ENCODE peak calls at places on chromosomes 1 and 21, in six cellular contexts. Y, Q, K, C, A and L are unnamed samples.

GRCh38 chr1:16061255-16061654 is 12.2 kb downstream of the FAM131C start:
- DNase-seq in K (no peak), A (no peak), Y (no peak), Q (no peak), C (no peak), L (no peak)

GRCh38 chr1:64343105-64343960 is 126.6 kb upstream of the CACHD1 start:
- DNase-seq in Y (no peak), Q (no peak), K (no peak), A (no peak), C (no peak), L (peak)

GRCh38 chr1:2569060-2569459 is 12.9 kb downstream of the TNFRSF14 start:
- DNase-seq in Q (no peak), C (peak), K (no peak), Y (no peak), A (no peak), L (no peak)

GRCh38 chr1:52502789-52503188 is 50.1 kb downstream of the TUT4 start:
- DNase-seq in C (no peak), Q (no peak), A (no peak), K (no peak), Y (no peak), L (no peak)

GRCh38 chr1:244839656-244840055 is 4.2 kb downstream of the COX20 start:
- DNase-seq in A (no peak), Y (no peak), K (no peak), C (no peak), Q (no peak), L (no peak)

GRCh38 chr1:156123356-156124196 is 9.1 kb downstream of the LMNA start:
- DNase-seq in K (no peak), A (peak), Y (peak), C (peak), Q (peak), L (peak)

GRCh38 chr1:36913523-36914060 is 120.7 kb downstream of the GRIK3 start:
- DNase-seq in K (no peak), Y (peak), Q (peak), A (no peak), C (no peak), L (no peak)

GRCh38 chr1:67724928-67725560 is 40.0 kb downstream of the GADD45A start:
- DNase-seq in A (no peak), C (no peak), Q (no peak), Y (no peak), K (no peak), L (peak)

GRCh38 chr1:181100015-181100905 is 11.8 kb downstream of the IER5 start:
- DNase-seq in Q (no peak), C (no peak), Y (no peak), K (no peak), A (no peak), L (no peak)

GRCh38 chr1:228120351-228121091 is 11.4 kb upstream of the MRPL55 start:
- DNase-seq in Q (no peak), K (no peak), Y (no peak), A (no peak), C (no peak), L (no peak)

GRCh38 chr1:244439391-244440032 is 12.2 kb downstream of the ADSS2 start:
- DNase-seq in Y (no peak), C (no peak), A (no peak), K (no peak), Q (no peak), L (no peak)

GRCh38 chr1:47382399-47382983 is 33.6 kb upstream of the FOXE3 start:
- DNase-seq in K (no peak), A (no peak), C (no peak), Q (no peak), Y (no peak), L (no peak)

GRCh38 chr1:56908619-56909340 is 54.2 kb downstream of the C8A start:
- DNase-seq in A (no peak), K (no peak), C (no peak), Q (no peak), Y (no peak), L (no peak)

GRCh38 chr1:84737572-84737971 is 47.3 kb upstream of the SSX2IP start:
- DNase-seq in K (no peak), A (no peak), Q (no peak), Y (no peak), C (no peak), L (no peak)

GRCh38 chr1:1273152-1273534 is 511 bp downstream of the UBE2J2 start:
- DNase-seq in C (no peak), K (no peak), Y (no peak), Q (no peak), A (no peak), L (no peak)

GRCh38 chr1:1272341-1273151 is 1.1 kb downstream of the UBE2J2 start:
- DNase-seq in C (no peak), Q (no peak), Y (no peak), A (no peak), K (no peak), L (peak)

GRCh38 chr1:1273535-1274298 is at the start of gene UBE2J2:
- DNase-seq in Y (peak), Q (peak), K (peak), A (peak), C (peak), L (peak)

GRCh38 chr1:1268284-1268682 is 5.4 kb downstream of the UBE2J2 start:
- DNase-seq in Y (no peak), A (no peak), K (no peak), C (no peak), Q (no peak), L (no peak)

GRCh38 chr1:1270813-1271212 is 2.8 kb downstream of the UBE2J2 start:
- DNase-seq in A (no peak), Y (no peak), K (no peak), Q (no peak), C (no peak), L (no peak)
- H3K4me3 ChIP-seq in A (no peak), Y (no peak), K (no peak), Q (no peak), C (no peak), L (no peak)

DNA sequence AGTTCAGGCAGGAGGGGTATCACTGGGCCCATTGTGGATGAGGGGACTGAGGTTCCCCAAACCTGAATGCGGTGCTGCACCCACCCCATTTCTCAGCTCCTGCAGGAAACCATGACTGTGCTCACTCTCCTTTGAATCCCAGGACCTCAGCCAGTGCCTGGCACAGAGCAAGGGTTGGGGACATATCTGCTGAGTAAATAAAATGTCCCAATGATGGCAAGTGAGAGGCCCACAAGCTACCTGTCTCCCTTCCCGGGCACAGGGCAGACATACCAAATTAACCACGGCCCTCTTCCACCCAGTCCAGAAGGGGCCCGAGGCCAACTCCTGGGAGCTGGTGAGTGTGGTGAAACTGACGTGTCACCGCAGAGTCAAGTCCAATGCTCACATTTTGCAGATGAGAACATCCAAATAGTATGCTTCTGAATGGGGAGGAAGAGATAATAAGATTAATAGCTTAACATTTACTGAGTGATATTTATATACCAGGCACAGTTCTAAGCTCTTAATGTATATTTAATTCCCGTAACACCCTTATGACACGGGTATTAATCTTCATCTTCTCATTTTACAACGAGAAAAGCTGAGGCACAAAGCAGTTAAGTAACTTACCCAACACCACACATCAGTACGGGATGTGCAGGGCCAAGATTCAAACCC is 97.7 kb downstream of the EPHB2 start:
- DNase-seq in Y (no peak), Q (no peak), A (no peak), C (no peak), K (no peak), L (no peak)
- H3K27ac ChIP-seq in Y (peak), Q (no peak), A (no peak), C (no peak), K (no peak), L (peak)

GRCh38 chr21:37916795-37917142 is 512 bp upstream of the KCNJ6 start:
- DNase-seq in C (no peak), K (no peak), Q (peak), Y (no peak), A (no peak), L (no peak)
- H3K4me3 ChIP-seq in C (no peak), K (no peak), Q (peak), Y (no peak), A (no peak), L (no peak)

GRCh38 chr1:152002960-152003359 is 9.3 kb upstream of the S100A10 start:
- DNase-seq in K (no peak), Q (no peak), C (no peak), A (no peak), Y (no peak), L (no peak)

GRCh38 chr1:152001631-152002584 is 8.2 kb upstream of the S100A10 start:
- DNase-seq in K (peak), Y (peak), Q (peak), C (peak), A (peak), L (peak)

GRCh38 chr1:152005360-152005912 is 11.8 kb upstream of the S100A10 start:
- DNase-seq in C (no peak), Y (no peak), A (no peak), Q (no peak), K (no peak), L (no peak)

GRCh38 chr1:152000989-152001630 is 7.5 kb upstream of the S100A10 start:
- DNase-seq in Q (no peak), C (no peak), K (no peak), A (no peak), Y (no peak), L (no peak)

DNA sequence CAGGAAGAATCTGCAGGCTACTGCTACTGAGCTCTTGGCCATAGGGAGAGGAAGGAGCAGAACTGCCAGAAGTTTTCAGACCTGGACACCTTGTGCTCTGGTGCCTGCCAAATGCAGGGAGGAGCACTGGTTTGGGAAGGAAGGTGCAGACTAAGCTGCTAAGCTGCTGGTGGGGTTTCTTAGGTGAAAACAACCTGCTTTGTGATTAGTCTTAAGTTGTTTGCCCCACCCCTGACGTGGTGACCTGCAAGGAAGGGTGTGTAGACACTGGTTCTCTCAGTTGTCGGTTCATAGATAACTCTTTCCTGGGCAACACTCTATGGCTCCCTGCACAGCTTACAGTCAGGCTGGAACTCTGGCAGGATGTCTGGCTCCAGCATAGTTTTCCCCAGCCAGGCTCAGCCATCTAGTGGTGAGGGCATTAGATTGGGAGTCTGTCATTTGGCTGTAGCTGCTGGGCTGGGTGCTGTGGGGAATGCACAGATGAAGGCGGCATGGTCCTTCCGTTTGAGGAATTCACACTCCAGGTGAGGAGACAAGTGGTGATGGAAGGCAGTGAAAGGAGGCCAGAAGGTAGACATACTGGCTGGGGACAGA is 10.3 kb upstream of the S100A10 start:
- DNase-seq in Y (no peak), C (no peak), K (no peak), Q (no peak), A (no peak), L (no peak)
- H3K27ac ChIP-seq in Y (peak), C (no peak), K (no peak), Q (no peak), A (no peak), L (no peak)

DNA sequence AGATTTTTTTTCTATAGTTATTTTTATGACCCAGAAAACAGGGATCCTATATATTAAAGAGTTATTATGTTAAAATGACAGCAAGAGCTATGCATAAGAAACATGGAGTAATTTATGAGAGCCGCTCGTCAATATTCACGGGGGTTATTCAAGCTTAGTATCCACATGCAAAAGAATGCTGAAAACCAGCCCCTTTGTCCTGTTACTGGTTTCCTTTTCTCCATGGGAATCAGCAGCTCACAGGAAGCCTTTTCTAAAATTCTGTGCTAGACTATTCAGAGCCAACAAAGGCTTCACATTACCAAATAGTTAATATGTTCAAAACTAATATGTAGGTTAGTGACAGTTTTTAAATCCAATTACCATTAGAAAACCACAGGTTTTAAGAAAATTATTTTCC is 225.5 kb upstream of the MAP1LC3C start:
- DNase-seq in K (no peak), Q (no peak), A (no peak), C (no peak), Y (no peak), L (no peak)
- H3K4me3 ChIP-seq in K (no peak), Q (no peak), A (no peak), C (no peak), Y (no peak), L (no peak)

GRCh38 chr1:229894535-229894934 is 172.5 kb upstream of the GALNT2 start:
- DNase-seq in A (no peak), Q (no peak), Y (no peak), K (no peak), C (no peak), L (no peak)

GRCh38 chr1:229895605-229896004 is 171.4 kb upstream of the GALNT2 start:
- DNase-seq in Y (no peak), C (no peak), K (no peak), Q (no peak), A (no peak), L (no peak)

GRCh38 chr1:229893762-229894444 is 173.1 kb upstream of the GALNT2 start:
- DNase-seq in A (no peak), K (no peak), Y (no peak), C (no peak), Q (no peak), L (no peak)

GRCh38 chr1:229891227-229891626 is 175.8 kb upstream of the GALNT2 start:
- DNase-seq in A (no peak), Q (no peak), K (no peak), C (no peak), Y (no peak), L (no peak)

GRCh38 chr1:229892515-229893117 is 174.4 kb upstream of the GALNT2 start:
- DNase-seq in Y (no peak), A (no peak), C (no peak), K (no peak), Q (no peak), L (no peak)
- H3K27ac ChIP-seq in Y (no peak), A (no peak), C (no peak), K (no peak), Q (no peak), L (no peak)